ENCODE peak calls at places on chromosomes 1 and 21, in five cellular contexts. Q is cardiac muscle cell, E is NB4, S is stomach, M is sigmoid colon. I is an unnamed sample.

GRCh38 chr1:168613038-168613451 is 36.6 kb downstream of the XCL1 start:
- DNase-seq in Q (no peak), E (no peak), S (no peak), M (no peak), I (no peak)

GRCh38 chr1:57036896-57037295 is 71.1 kb upstream of the C8B start:
- DNase-seq in Q (no peak), E (no peak), S (no peak), M (no peak), I (no peak)

GRCh38 chr1:160261526-160261877 is 847 bp downstream of the DCAF8 start:
- DNase-seq in Q (peak), E (peak), S (peak), M (no peak), I (peak)

GRCh38 chr21:41361786-41362604 is at the start of gene MX2:
- DNase-seq in Q (peak), E (peak), S (peak), M (peak), I (peak)

GRCh38 chr1:167196185-167196584 is 24.5 kb upstream of the POU2F1 start:
- DNase-seq in Q (peak), E (no peak), S (no peak), M (no peak), I (no peak)

GRCh38 chr1:184260382-184260781 is 126.4 kb upstream of the C1orf21 start:
- DNase-seq in Q (peak), E (no peak), S (no peak), M (no peak), I (no peak)

GRCh38 chr1:56833088-56833487 is 13.9 kb upstream of the FYB2 start:
- DNase-seq in Q (peak), E (no peak), S (no peak), M (no peak), I (no peak)

GRCh38 chr1:227559499-227559898 is 3.9 kb upstream of the ZNF678 start:
- DNase-seq in Q (no peak), E (no peak), S (no peak), M (no peak), I (no peak)

GRCh38 chr1:8314346-8315280 is 3.3 kb upstream of the SLC45A1 start:
- DNase-seq in Q (peak), E (peak), S (peak), M (peak), I (peak)

GRCh38 chr1:72357411-72357810 is 75.1 kb upstream of the NEGR1 start:
- DNase-seq in Q (no peak), E (no peak), S (no peak), M (no peak), I (no peak)

GRCh38 chr1:159992161-159992560 is 38.1 kb upstream of the SLAMF9 start:
- DNase-seq in Q (no peak), E (no peak), S (no peak), M (no peak), I (no peak)

GRCh38 chr1:37497832-37498231 is 16.7 kb downstream of the MEAF6 start:
- DNase-seq in Q (no peak), E (no peak), S (peak), M (no peak), I (no peak)

GRCh38 chr21:45383615-45384201 is 21.3 kb upstream of the COL18A1 start:
- DNase-seq in Q (no peak), E (no peak), S (no peak), M (peak), I (no peak)

GRCh38 chr1:235610157-235610556 is 39.4 kb downstream of the GNG4 start:
- DNase-seq in Q (no peak), E (no peak), S (no peak), M (no peak), I (no peak)

GRCh38 chr21:42061195-42061865 is 9.8 kb upstream of the UMODL1 start:
- DNase-seq in Q (no peak), E (peak), S (no peak), M (peak), I (peak)

GRCh38 chr21:17406202-17406601 is 106.6 kb upstream of the CXADR start:
- DNase-seq in Q (no peak), E (no peak), S (no peak), M (no peak), I (no peak)

GRCh38 chr1:81920245-81920740 is 119.6 kb downstream of the ADGRL2 start:
- DNase-seq in Q (peak), E (no peak), S (no peak), M (no peak), I (no peak)

GRCh38 chr1:14924012-14924452 is 229.5 kb upstream of the TMEM51 start:
- DNase-seq in Q (peak), E (peak), S (peak), M (peak), I (peak)

GRCh38 chr1:151399890-151400235 is 490 bp downstream of the PSMB4 start:
- DNase-seq in Q (peak), E (peak), S (no peak), M (no peak), I (no peak)

GRCh38 chr1:46532095-46532494 is 19.4 kb downstream of the KNCN start:
- DNase-seq in Q (no peak), E (no peak), S (no peak), M (no peak), I (no peak)

GRCh38 chr1:243758647-243759046 is 91.4 kb downstream of the AKT3 start:
- DNase-seq in Q (no peak), E (no peak), S (no peak), M (no peak), I (no peak)

GRCh38 chr21:44742418-44743153 is 31.2 kb upstream of the TSPEAR start:
- DNase-seq in Q (peak), E (peak), S (no peak), M (no peak), I (no peak)

GRCh38 chr1:204507317-204508105 is 8.7 kb upstream of the MDM4 start:
- DNase-seq in Q (peak), E (peak), S (no peak), M (no peak), I (no peak)

GRCh38 chr1:72037745-72038343 is 244.5 kb downstream of the NEGR1 start:
- DNase-seq in Q (peak), E (peak), S (peak), M (no peak), I (peak)

GRCh38 chr1:64043976-64044375 is 159.4 kb upstream of the UBE2U start:
- DNase-seq in Q (peak), E (no peak), S (no peak), M (no peak), I (no peak)

GRCh38 chr1:150093805-150094204 is 26.2 kb downstream of the VPS45 start:
- DNase-seq in Q (no peak), E (no peak), S (no peak), M (no peak), I (no peak)

GRCh38 chr1:196558424-196558823 is 49.8 kb downstream of the KCNT2 start:
- DNase-seq in Q (peak), E (no peak), S (no peak), M (no peak), I (no peak)

GRCh38 chr1:58528518-58528917 is 18.0 kb downstream of the OMA1 start:
- DNase-seq in Q (peak), E (peak), S (no peak), M (no peak), I (no peak)

GRCh38 chr1:169484683-169485426 is 889 bp downstream of the SLC19A2 start:
- DNase-seq in Q (peak), E (peak), S (peak), M (peak), I (peak)

GRCh38 chr1:50704126-50704525 is 255.9 kb downstream of the FAF1 start:
- DNase-seq in Q (peak), E (peak), S (no peak), M (no peak), I (no peak)

GRCh38 chr21:41071410-41071809 is 96.5 kb upstream of the BACE2 start:
- DNase-seq in Q (no peak), E (peak), S (no peak), M (no peak), I (no peak)

GRCh38 chr1:153354515-153355193 is 3.0 kb upstream of the S100A9 start:
- DNase-seq in Q (no peak), E (no peak), S (no peak), M (no peak), I (no peak)

GRCh38 chr1:153356392-153357075 is 1.1 kb upstream of the S100A9 start:
- DNase-seq in Q (no peak), E (no peak), S (no peak), M (no peak), I (no peak)

GRCh38 chr1:153352523-153352922 is 3.9 kb upstream of the PGLYRP4 start:
- DNase-seq in Q (peak), E (peak), S (peak), M (peak), I (peak)

GRCh38 chr1:153355445-153356071 is 2.1 kb upstream of the S100A9 start:
- DNase-seq in Q (peak), E (peak), S (peak), M (no peak), I (no peak)

GRCh38 chr1:153353226-153353947 is 4.3 kb upstream of the S100A9 start:
- DNase-seq in Q (peak), E (peak), S (no peak), M (no peak), I (no peak)
- H3K4me3 ChIP-seq in Q (no peak), E (no peak), S (no peak), M (no peak), I (no peak)

GRCh38 chr1:177964336-177964735 is 5.5 kb downstream of the SEC16B start:
- DNase-seq in Q (no peak), E (no peak), S (no peak), M (no peak), I (no peak)

GRCh38 chr1:177960939-177961622 is 8.8 kb downstream of the SEC16B start:
- DNase-seq in Q (peak), E (no peak), S (no peak), M (no peak), I (no peak)

GRCh38 chr1:177958092-177958491 is 11.8 kb downstream of the SEC16B start:
- DNase-seq in Q (no peak), E (no peak), S (no peak), M (no peak), I (no peak)

GRCh38 chr1:177954076-177954475 is 15.8 kb downstream of the SEC16B start:
- DNase-seq in Q (no peak), E (no peak), S (no peak), M (no peak), I (no peak)

DNA sequence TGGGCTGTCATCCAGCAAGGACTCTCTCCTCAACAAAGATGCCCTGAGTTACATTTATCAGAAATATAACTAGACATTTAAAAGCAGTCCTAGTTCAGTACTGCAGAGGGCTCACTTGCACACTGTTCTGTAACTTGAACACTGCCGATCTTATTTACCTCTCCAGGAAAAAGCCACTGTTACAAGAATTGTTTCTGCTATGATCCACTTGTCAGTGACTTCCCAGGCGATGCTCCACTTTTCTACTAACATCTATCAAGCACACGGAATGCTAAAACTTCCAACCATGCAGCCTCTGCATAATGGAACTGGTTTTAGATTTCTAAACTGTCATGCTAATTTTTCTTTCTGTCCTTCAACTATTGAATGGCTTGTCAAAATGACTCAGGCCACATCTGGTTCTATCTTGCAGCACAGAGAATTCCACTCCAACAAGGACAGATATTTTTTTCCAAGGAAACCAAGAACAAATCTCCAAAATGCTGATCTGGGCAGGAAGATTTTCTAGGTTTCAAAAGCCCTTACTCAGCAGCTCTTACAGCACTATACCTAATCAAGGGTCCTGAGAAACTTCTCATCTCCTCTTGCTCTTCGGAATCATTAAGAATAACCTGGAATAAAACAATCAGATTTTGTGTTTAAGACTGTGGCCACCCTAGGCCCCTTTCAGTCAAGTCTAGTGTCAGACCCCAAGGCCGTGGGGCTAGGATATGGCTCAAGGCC is 9.9 kb downstream of the SEC16B start:
- DNase-seq in Q (peak), E (peak), S (no peak), M (no peak), I (no peak)
- TF ChIP-seq CTCF in Q (peak), E (no peak), S (no peak), M (no peak), I (no peak)

DNA sequence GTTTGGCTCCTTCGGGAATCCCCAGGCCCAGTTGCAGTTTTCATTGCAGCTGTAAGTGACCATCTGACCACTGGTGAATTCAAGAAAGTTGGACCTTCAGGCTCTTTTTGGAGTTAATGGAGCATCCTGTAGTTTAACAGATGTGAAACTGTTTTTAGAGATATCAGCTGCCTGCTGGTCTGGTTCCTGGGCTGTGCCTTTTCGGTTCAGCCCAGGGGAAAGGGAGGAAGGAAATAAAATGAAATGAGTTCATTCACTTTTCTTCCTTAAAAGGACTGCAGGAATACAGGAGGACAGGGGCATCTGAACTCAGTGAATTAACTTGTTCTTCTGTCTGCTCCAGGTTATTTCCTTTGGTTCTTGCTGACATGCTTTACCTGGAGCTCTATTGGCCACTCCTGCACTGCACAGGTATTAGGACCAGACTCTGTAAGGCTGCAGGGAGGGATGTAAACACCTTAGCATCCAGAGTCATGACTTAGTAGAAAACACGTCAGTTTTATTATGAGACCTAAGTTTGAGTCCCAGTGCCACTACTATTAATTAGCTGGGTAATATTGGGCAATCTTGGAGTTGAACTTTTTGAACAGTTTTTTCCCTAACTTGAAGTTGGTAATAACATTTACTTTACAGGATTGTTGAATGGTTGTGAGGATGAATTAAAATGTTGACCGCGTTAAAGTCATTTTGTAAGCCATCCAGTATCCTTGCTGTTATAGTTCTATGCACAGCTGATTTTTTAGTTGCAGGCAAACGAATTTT is 83.6 kb downstream of the LRRC8D start:
- DNase-seq in Q (peak), E (no peak), S (no peak), M (no peak), I (no peak)
- H3K4me3 ChIP-seq in Q (no peak), E (no peak), S (no peak), M (no peak), I (no peak)

DNA sequence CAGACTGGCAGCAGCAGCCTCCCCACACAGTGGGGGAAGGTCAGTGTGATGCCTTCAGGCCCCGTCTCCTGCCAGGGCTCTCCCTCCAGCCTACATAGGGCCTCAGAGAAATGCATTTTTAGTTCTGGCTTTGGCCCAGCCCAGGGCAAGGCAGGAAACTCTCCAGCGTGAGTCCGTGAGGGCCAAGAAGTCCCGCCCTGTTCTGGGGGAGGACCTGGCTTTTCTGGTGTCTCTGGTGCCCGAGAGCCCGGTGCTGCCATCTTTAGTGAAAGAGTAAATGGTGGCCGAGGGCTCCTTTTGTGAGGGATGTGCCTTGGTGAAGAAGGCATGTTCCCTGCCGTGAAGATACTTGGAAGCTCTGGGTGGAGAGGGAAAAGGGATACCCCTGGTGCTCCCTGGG is 14.8 kb upstream of the DIP2A start:
- DNase-seq in Q (no peak), E (no peak), S (no peak), M (peak), I (no peak)
- TF ChIP-seq CTCF in Q (no peak), E (no peak), S (no peak), M (no peak), I (no peak)